ENCODE peak calls at places on chromosomes 2 and 18, in ten cellular contexts. D is SW 1271; T is GM23248; F is posterior cingulate gyrus; M is activated CD4-positive, alpha-beta T cell treated with anti-CD3 and anti-CD28 coated beads for 4 hours; R is activated CD8-positive, alpha-beta memory T cell treated with anti-CD3 and anti-CD28 coated beads, Interleukin-2, amount 50 U/mL, for 4 hours; B is H54; A is omental fat pad; Q is WTC11; X is activated T-helper 1 cell treated with Interleukin-2 at 50 U/mL for 16 hours. J is an unnamed sample.

GRCh38 chr2:9631976-9632700 is 1.3 kb upstream of the YWHAQ start:
- DNase-seq in D (no peak), T (no peak), F (no peak), M (no peak), R (no peak), B (no peak), A (no peak), Q (no peak), X (no peak), J (no peak)

GRCh38 chr2:127404466-127405251 is 13.6 kb upstream of the PROC start:
- DNase-seq in D (no peak), T (no peak), F (no peak), M (no peak), R (no peak), B (no peak), A (no peak), Q (no peak), X (no peak), J (no peak)

GRCh38 chr18:67916142-67916541 is 399.6 kb upstream of the DSEL start:
- DNase-seq in D (no peak), T (peak), F (no peak), M (no peak), R (no peak), B (no peak), A (no peak), Q (no peak), X (no peak), J (no peak)

GRCh38 chr2:181105562-181105961 is 125.2 kb downstream of the UBE2E3 start:
- DNase-seq in D (no peak), T (no peak), F (no peak), M (no peak), R (no peak), B (no peak), A (no peak), Q (no peak), X (no peak), J (no peak)

GRCh38 chr18:45522371-45522770 is 92.9 kb upstream of the SLC14A2 start:
- DNase-seq in D (no peak), T (peak), F (no peak), M (no peak), R (no peak), B (no peak), A (no peak), Q (no peak), X (no peak), J (no peak)

GRCh38 chr18:2948038-2948437 is 64.9 kb downstream of the LPIN2 start:
- DNase-seq in D (no peak), T (peak), F (no peak), M (no peak), R (no peak), B (no peak), A (no peak), Q (no peak), X (no peak), J (no peak)

GRCh38 chr2:76197842-76198448 is 487.2 kb upstream of the GCFC2 start:
- DNase-seq in D (peak), T (peak), F (no peak), M (peak), R (no peak), B (peak), A (peak), Q (peak), X (no peak), J (peak)

GRCh38 chr2:96760986-96761832 is 507 bp downstream of the CNNM4 start:
- DNase-seq in D (no peak), T (peak), F (no peak), M (no peak), R (peak), B (no peak), A (no peak), Q (peak), X (no peak), J (no peak)

GRCh38 chr2:167420261-167420660 is 532.0 kb downstream of the XIRP2 start:
- DNase-seq in D (no peak), T (no peak), F (no peak), M (no peak), R (no peak), B (no peak), A (no peak), Q (no peak), X (no peak), J (no peak)

GRCh38 chr2:121147766-121148165 is 137.2 kb downstream of the TFCP2L1 start:
- DNase-seq in D (no peak), T (no peak), F (no peak), M (no peak), R (no peak), B (no peak), A (no peak), Q (no peak), X (no peak), J (no peak)

GRCh38 chr2:162416446-162416845 is 72.5 kb downstream of the GCA start:
- DNase-seq in D (no peak), T (no peak), F (no peak), M (no peak), R (no peak), B (no peak), A (no peak), Q (no peak), X (no peak), J (no peak)

J was measured in tibial nerve.